ENCODE peak calls at places on chromosome 21, in four cellular contexts. E, K, T and F are unnamed samples.

GRCh38 chr21:39531777-39532333 is 80.1 kb downstream of the SH3BGR start:
- DNase-seq in E (no peak), T (no peak), K (no peak), F (no peak)

GRCh38 chr21:30580132-30580531 is 10.1 kb downstream of the KRTAP22-2 start:
- DNase-seq in E (no peak), K (no peak), T (no peak), F (no peak)

GRCh38 chr21:41247561-41247968 is 69.0 kb upstream of the FAM3B start:
- DNase-seq in K (peak), T (peak), E (no peak), F (no peak)

GRCh38 chr21:42248783-42249597 is 30.1 kb downstream of the ABCG1 start:
- DNase-seq in K (no peak), T (no peak), E (no peak), F (no peak)

GRCh38 chr21:28833609-28834008 is 159.1 kb downstream of the LTN1 start:
- DNase-seq in K (no peak), T (no peak), E (no peak), F (no peak)

GRCh38 chr21:14725219-14725618 is 179.1 kb upstream of the SAMSN1 start:
- DNase-seq in E (no peak), K (no peak), T (no peak), F (no peak)

GRCh38 chr21:17679002-17679600 is 66.4 kb upstream of the BTG3 start:
- DNase-seq in T (peak), K (peak), E (peak), F (peak)

GRCh38 chr21:41622831-41623548 is 115.0 kb upstream of the TMPRSS2 start:
- DNase-seq in E (no peak), T (no peak), K (peak), F (no peak)

GRCh38 chr21:33374874-33375644 is 28.2 kb upstream of the IFNGR2 start:
- DNase-seq in T (no peak), K (no peak), E (no peak), F (no peak)
- TF ChIP-seq CTCF in T (no peak), K (no peak), E (peak), F (no peak)

DNA sequence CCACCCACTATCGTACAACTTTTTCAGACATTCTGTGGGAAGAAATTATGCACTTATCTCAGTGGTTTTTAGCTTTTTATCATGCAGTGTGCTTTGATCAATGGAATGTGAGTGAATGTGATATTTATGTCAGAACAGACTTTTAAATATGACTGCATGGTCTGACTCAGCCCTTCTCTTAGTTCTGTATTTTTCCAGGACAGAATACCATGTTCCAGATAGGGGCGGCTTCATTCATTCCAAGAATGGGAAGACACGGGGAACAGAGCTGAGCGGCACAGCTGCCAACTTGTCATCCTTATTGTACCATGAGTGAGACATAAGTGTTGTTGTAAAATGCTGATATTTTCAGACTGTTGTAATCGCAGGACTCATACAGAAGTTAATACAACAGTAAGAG is 214.6 kb upstream of the NCAM2 start:
- DNase-seq in E (no peak), T (peak), K (peak), F (peak)
- TF ChIP-seq CTCF in E (no peak), T (no peak), K (no peak), F (no peak)

DNA sequence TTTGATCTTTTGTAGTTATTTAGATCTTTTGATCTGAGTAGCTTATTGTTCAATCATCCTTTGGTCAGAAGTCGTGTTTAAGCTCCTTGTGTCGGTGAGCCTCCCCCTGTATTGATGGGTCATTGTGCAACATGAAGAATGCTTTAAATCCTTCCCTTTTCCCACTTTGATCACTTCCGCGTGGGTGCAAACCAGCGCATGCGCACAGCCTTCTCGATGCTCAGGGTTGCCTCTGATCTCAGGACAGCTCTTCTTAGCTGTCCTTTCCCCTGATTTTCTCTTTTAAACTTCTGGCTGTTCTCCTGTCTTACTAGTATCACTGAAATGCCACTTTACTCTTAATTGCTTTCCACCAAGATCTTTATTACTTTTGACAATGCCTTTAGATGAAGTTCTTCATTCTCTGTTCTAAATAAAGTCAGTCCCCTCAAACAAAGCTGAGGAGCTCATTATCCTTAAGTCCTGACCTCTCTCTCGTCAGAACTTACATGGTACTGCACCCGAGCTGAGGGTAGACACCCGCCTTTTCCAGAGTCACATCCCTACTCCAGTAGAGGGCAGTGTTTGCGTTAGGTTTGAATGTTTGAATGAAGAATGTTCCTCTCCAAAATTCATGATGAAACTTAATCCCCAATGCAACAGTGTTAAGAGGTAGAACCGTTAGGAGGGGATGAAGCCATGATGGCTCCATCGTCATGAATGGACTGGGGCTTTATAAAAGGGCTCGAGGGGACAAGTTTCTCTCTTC is 547.9 kb upstream of the TMPRSS15 start:
- DNase-seq in T (peak), K (peak), E (no peak), F (peak)
- TF ChIP-seq CTCF in T (no peak), K (peak), E (no peak), F (peak)

DNA sequence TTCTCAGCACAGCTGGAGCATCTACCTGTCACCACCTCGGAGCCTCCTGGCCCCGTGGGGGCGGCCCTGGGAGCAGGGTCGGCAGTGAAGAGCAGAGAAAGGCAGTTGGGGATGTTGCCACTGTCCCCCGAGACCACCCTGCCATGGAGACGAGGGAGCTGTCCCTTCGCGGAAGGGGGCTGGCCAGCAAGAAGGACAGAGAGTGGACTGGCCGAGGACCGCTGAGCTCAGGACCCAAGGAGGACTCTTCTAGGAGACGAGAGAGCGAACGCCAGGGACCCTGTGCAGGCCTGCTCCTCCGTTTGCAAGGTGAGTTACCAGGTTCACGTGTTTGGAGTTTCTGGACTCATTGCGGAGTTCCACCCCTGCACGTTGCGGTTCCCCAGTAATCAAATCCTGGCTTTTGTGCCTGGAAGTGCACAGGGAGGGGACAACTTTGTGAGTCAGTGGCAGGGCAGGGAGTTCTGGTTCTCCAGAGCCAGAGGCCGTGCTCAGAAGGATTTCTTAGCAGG is 5.6 kb upstream of the POFUT2 start:
- DNase-seq in E (no peak), T (no peak), K (peak), F (no peak)
- TF ChIP-seq CTCF in E (no peak), T (no peak), K (peak), F (no peak)